ENCODE peak calls at places on chromosome 2, in six cellular contexts. E, C, U, W, A and Z are unnamed samples.

GRCh38 chr2:241248897-241249296 is 60.4 kb downstream of the ANO7 start:
- DNase-seq in C (no peak), W (no peak), E (no peak), U (no peak), A (no peak), Z (no peak)

GRCh38 chr2:237692601-237693079 is 65.3 kb downstream of the LRRFIP1 start:
- DNase-seq in C (no peak), U (no peak), A (peak), E (peak), W (no peak), Z (no peak)

GRCh38 chr2:124623560-124623959 is 598.5 kb downstream of the CNTNAP5 start:
- DNase-seq in U (no peak), E (no peak), A (peak), C (no peak), W (no peak), Z (no peak)

GRCh38 chr2:213429516-213429915 is 145.3 kb downstream of the SPAG16 start:
- DNase-seq in C (no peak), A (no peak), W (peak), E (peak), U (no peak), Z (no peak)

GRCh38 chr2:217975626-217976025 is 27.2 kb downstream of the TNS1 start:
- DNase-seq in U (no peak), C (no peak), W (no peak), E (no peak), A (no peak), Z (no peak)

GRCh38 chr2:85243101-85244072 is 84.4 kb downstream of the TGOLN2 start:
- DNase-seq in W (no peak), A (peak), E (no peak), U (no peak), C (no peak), Z (no peak)

GRCh38 chr2:233468047-233468745 is 98.4 kb downstream of the USP40 start:
- DNase-seq in C (no peak), W (no peak), E (no peak), A (no peak), U (no peak), Z (no peak)

GRCh38 chr2:170255971-170256370 is 78.0 kb downstream of the MYO3B start:
- DNase-seq in E (peak), C (no peak), U (no peak), A (no peak), W (peak), Z (no peak)

GRCh38 chr2:211946960-211947359 is 591.6 kb downstream of the ERBB4 start:
- DNase-seq in A (no peak), E (no peak), U (no peak), W (no peak), C (no peak), Z (no peak)
- TF ChIP-seq CTCF in A (no peak), E (no peak), U (no peak), W (no peak), C (no peak), Z (no peak)

GRCh38 chr2:196431957-196432356 is 207.6 kb upstream of the CCDC150 start:
- DNase-seq in W (no peak), U (no peak), A (peak), E (no peak), C (no peak), Z (no peak)
- TF ChIP-seq CTCF in W (peak), U (peak), A (peak), E (peak), C (peak), Z (peak)

DNA sequence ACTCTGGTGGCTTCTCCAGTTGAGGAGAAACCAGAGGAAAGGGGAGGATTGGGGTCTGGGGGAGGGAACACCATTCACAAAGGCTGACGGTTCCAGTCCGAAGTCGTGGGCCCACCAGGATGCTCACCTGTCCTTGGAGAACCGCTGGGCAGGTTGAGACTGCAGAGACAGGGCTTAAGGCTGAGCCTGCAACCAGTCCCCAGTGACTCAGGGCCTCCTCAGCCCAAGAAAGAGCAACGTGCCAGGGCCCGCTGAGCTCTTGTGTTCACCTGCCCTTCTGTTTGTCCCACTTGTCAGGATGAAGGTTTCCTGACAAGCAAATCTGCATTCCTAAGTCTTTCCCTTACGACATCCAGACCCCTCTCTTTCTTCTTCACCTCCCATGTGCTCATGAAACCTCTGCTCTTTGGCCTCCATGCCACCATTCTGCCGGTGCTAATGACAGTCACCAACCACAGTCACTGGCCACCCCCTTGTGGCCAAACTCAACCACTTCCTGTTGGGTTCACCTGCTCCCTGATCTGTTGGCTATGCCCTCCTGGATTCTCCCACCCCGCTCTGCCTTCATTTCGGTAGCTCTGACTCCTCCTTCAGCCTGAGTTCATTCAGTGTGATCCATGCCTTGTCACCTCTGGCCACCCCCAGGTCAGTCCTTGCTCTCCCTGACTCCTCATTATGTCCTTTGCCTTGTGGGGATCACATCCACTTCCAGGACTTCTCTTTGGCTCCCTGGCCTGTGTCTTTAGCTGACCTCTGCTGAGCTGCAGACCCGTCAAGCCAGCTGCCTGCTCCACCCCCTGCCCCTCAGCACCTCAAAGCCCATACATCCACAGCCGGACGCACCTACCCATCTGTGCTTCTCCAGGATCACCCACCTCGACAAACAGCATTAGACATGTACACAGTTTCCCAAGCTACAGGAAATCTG is 17.6 kb downstream of the EMX1 start:
- DNase-seq in C (no peak), U (no peak), W (no peak), E (no peak), A (peak), Z (no peak)
- TF ChIP-seq CTCF in C (peak), U (peak), W (no peak), E (peak), A (peak), Z (peak)

GRCh38 chr2:143169105-143169504 is 39.9 kb downstream of the ARHGAP15 start:
- DNase-seq in A (no peak), E (no peak), C (no peak), U (no peak), W (no peak), Z (no peak)
- TF ChIP-seq CTCF in A (peak), E (no peak), C (no peak), U (no peak), W (no peak), Z (no peak)

DNA sequence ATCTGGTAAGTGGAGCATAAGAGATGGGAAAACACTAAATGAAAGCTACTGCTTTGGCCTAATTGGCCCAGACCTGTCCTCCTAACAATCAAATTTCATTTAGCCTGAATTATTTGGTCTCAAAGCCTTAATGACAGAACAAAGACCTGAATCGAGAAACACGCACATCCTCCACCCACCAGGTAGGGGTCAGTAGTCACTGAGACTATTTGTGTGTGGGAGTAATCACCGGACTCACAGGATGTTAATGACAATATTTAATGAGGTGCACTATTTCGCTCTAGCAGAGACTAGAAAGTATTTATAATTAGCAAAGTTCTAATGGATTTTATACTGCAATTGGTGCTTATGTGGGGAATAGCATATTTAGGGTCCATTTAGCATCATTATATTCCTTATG is 68.1 kb downstream of the RBM43 start:
- DNase-seq in C (no peak), U (no peak), A (no peak), W (no peak), E (no peak), Z (no peak)
- TF ChIP-seq CTCF in C (no peak), U (no peak), A (no peak), W (no peak), E (peak), Z (no peak)

GRCh38 chr2:113041871-113042270 is 10.8 kb downstream of the IL36B start:
- DNase-seq in C (peak), A (no peak), E (no peak), W (no peak), U (no peak), Z (no peak)

GRCh38 chr2:113039675-113040074 is 13.0 kb downstream of the IL36B start:
- DNase-seq in E (no peak), U (no peak), C (peak), W (no peak), A (no peak), Z (no peak)

GRCh38 chr2:113034016-113034415 is 18.7 kb downstream of the IL36B start:
- DNase-seq in C (no peak), U (no peak), E (no peak), W (no peak), A (no peak), Z (no peak)

GRCh38 chr2:113036763-113037162 is 15.9 kb downstream of the IL36B start:
- DNase-seq in U (no peak), W (no peak), C (peak), E (no peak), A (no peak), Z (no peak)

DNA sequence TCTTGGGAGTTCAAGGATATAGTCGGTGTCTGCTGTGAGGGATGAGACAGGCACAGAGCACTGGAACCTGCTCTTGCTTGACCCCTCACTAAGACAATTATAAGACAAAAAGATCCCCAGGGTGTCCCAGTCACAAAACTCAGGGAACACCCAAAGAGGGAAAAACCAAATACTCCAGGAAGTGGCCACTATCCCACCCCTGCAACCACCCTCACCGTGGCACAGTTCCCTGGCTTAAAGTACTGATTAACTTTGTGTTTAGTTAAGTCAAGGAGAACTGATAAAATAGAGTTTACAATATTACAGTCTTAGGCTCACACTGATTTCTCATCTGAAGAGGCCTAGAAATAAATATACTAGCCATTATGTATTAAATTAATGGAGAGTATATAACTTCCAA is 13.5 kb downstream of the IL36B start:
- DNase-seq in W (no peak), A (no peak), U (no peak), C (no peak), E (no peak), Z (no peak)
- TF ChIP-seq CTCF in W (no peak), A (no peak), U (no peak), C (no peak), E (no peak), Z (no peak)

DNA sequence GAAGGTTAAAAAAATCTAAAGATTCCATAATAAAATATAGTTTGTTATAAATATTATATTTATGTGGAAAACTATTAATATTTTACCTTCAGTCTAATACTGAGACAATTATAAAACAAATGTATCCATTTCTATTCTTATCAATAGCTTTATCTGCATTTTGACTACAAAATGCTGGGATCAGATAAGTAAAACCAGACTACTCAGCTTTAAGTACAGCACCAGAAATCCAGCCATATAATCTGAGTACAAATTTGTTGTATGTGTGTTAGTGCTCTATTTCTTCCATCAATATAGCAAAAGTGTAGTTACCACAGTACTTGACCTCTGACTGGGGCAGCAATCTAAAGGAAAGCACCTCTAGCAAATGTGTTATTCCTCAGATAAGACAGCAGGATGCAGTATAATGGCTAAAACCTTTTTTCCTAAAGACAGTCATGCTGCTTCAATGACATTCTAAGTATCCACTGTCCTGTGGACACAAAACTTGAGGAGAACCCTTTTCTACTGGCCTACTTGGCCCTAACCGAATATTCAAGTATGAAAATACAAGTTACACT is 68.1 kb downstream of the OLA1 start:
- DNase-seq in A (peak), C (no peak), W (no peak), E (peak), U (no peak), Z (no peak)
- TF ChIP-seq CTCF in A (peak), C (peak), W (no peak), E (peak), U (no peak), Z (peak)